ENCODE peak calls at places on chromosomes 5 and 9, in six cellular contexts. C is endothelial cell; I is AG09319; M is stimulated activated CD4-positive, alpha-beta T cell treated with anti-CD3 and anti-CD28 coated beads, TNF-alpha, amount 100 ng/mL, for 1 hour; E is posterior vena cava; U is stimulated activated CD8-positive, alpha-beta memory T cell treated with anti-CD3 and anti-CD28 coated beads, Interleukin-15, amount 100 ng/mL, for 1 hour. T is an unnamed sample.

GRCh38 chr9:104879555-104880318 is 48.2 kb downstream of the ABCA1 start:
- DNase-seq in U (no peak), I (peak), E (peak), C (no peak), M (no peak), T (peak)

GRCh38 chr5:3269400-3270169 is 326.0 kb upstream of the IRX1 start:
- DNase-seq in E (no peak), C (no peak), M (no peak), I (no peak), U (no peak), T (no peak)

GRCh38 chr5:126514159-126515141 is 80.6 kb downstream of the ALDH7A1 start:
- DNase-seq in I (no peak), E (no peak), M (no peak), U (no peak), C (no peak), T (peak)

GRCh38 chr5:9231842-9232241 is 314.0 kb downstream of the SEMA5A start:
- DNase-seq in I (no peak), E (no peak), M (no peak), U (no peak), C (no peak), T (no peak)

GRCh38 chr5:123700624-123701023 is 188.6 kb downstream of the CSNK1G3 start:
- DNase-seq in U (no peak), I (peak), C (no peak), E (no peak), M (no peak), T (peak)

GRCh38 chr9:88436379-88436778 is 48.1 kb downstream of the SPIN1 start:
- DNase-seq in U (no peak), E (no peak), M (no peak), C (no peak), I (no peak), T (no peak)

GRCh38 chr9:95065224-95065623 is 252.3 kb downstream of the FANCC start:
- DNase-seq in I (no peak), U (no peak), C (no peak), E (no peak), M (no peak), T (no peak)

GRCh38 chr5:14164164-14164720 is 21.1 kb downstream of the TRIO start:
- DNase-seq in M (no peak), I (no peak), C (no peak), E (no peak), U (no peak), T (no peak)

GRCh38 chr5:5979362-5979760 is 399.0 kb downstream of the MED10 start:
- DNase-seq in C (no peak), E (no peak), I (no peak), U (no peak), M (no peak), T (no peak)

T was measured in fibroblast of pulmonary artery.